ENCODE peak calls at places on chromosome 4, in four cellular contexts. One of them, this sample, is unnamed.

GRCh38 chr4:25002679-25003078 is 28.1 kb downstream of the LGI2 start:
- DNase-seq in GM12878: no peak
- DNase-seq in colonic mucosa: no peak
- DNase-seq in fibroblast of lung: peak; percentile 28
- DNase-seq in this sample: no peak

GRCh38 chr4:73053076-73053475 is 16.4 kb downstream of the COX18 start:
- DNase-seq in colonic mucosa: no peak
- DNase-seq in GM12878: no peak
- DNase-seq in fibroblast of lung: peak; percentile 21
- DNase-seq in this sample: no peak

GRCh38 chr4:96162631-96163030 is 322.7 kb downstream of the PDHA2 start:
- DNase-seq in colonic mucosa: no peak
- DNase-seq in fibroblast of lung: peak; percentile 69
- DNase-seq in GM12878: no peak
- DNase-seq in this sample: no peak

GRCh38 chr4:82708982-82709381 is 89.6 kb downstream of the SCD5 start:
- DNase-seq in fibroblast of lung: no peak
- DNase-seq in GM12878: no peak
- DNase-seq in colonic mucosa: no peak
- DNase-seq in this sample: no peak

GRCh38 chr4:13543648-13544555 is at the start of gene NKX3-2:
- DNase-seq in fibroblast of lung: peak; percentile 20
- DNase-seq in colonic mucosa: no peak
- DNase-seq in GM12878: no peak
- DNase-seq in this sample: no peak

GRCh38 chr4:82706349-82707000 is 92.1 kb downstream of the SCD5 start:
- DNase-seq in colonic mucosa: no peak
- DNase-seq in GM12878: no peak
- DNase-seq in fibroblast of lung: peak; percentile 50
- DNase-seq in this sample: no peak

GRCh38 chr4:150173420-150173819 is 95.2 kb downstream of the DCLK2 start:
- DNase-seq in GM12878: no peak
- DNase-seq in colonic mucosa: no peak
- DNase-seq in fibroblast of lung: peak; percentile 72
- DNase-seq in this sample: no peak

GRCh38 chr4:103032575-103032974 is 13.1 kb upstream of the SLC9B1 start:
- DNase-seq in colonic mucosa: no peak
- DNase-seq in GM12878: no peak
- DNase-seq in fibroblast of lung: peak; percentile 13
- DNase-seq in this sample: no peak

GRCh38 chr4:128684031-128684430 is 125.5 kb upstream of the JADE1 start:
- DNase-seq in colonic mucosa: no peak
- DNase-seq in GM12878: no peak
- DNase-seq in fibroblast of lung: no peak
- DNase-seq in this sample: no peak

GRCh38 chr4:40848981-40849380 is 99.2 kb downstream of the NSUN7 start:
- DNase-seq in colonic mucosa: no peak
- DNase-seq in GM12878: no peak
- DNase-seq in fibroblast of lung: peak; percentile 50
- DNase-seq in this sample: no peak

DNA sequence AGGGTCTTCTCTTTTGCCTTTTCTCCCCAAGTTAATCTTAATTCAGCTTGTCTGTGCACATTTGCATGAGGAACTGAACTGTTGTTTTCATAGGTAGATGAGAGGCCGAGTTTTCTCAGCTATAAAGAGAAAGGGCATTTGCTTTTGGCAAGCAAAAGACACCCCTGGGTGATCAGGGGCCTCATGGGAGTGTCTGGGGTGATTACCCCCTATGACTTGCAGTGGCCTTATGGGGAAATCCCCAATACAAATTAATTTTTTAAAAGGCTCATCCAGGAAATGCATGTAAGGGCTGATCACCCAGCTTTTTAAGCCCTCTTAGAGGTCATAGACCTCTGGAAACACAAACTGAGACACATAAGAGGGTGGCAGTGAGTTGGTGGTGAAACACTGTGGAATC is 56.4 kb upstream of the HMX1 start:
- DNase-seq in GM12878: no peak
- DNase-seq in fibroblast of lung: no peak
- DNase-seq in colonic mucosa: no peak
- DNase-seq in this sample: no peak
- H3K9me3 ChIP-seq in GM12878: no peaks in the 10 kb centered on the region
- H3K9me3 ChIP-seq in fibroblast of lung: no peaks in the 10 kb centered on the region
- H3K9me3 ChIP-seq in colonic mucosa: no peaks in the 10 kb centered on the region
- H3K9me3 ChIP-seq in this sample: no peaks in the 10 kb centered on the region

GRCh38 chr4:186708554-186708953 is 15.1 kb downstream of the FAT1 start:
- DNase-seq in fibroblast of lung: no peak
- DNase-seq in GM12878: no peak
- DNase-seq in colonic mucosa: peak; percentile 65
- DNase-seq in this sample: no peak
- H3K27ac ChIP-seq in fibroblast of lung: no peak overlapping the region
- H3K27ac ChIP-seq in GM12878: no peak overlapping the region
- H3K27ac ChIP-seq in colonic mucosa: peak overlapping the region; percentile 73
- H3K27ac ChIP-seq in this sample: no peak overlapping the region

GRCh38 chr4:17623451-17624001 is 9.1 kb downstream of the MED28 start:
- DNase-seq in colonic mucosa: no peak
- DNase-seq in fibroblast of lung: peak; percentile 43
- DNase-seq in GM12878: no peak
- DNase-seq in this sample: no peak

GRCh38 chr4:17614416-17615299 is at the start of gene MED28:
- DNase-seq in fibroblast of lung: peak; percentile 89
- DNase-seq in GM12878: peak; percentile 68
- DNase-seq in colonic mucosa: peak; percentile 97
- DNase-seq in this sample: peak; percentile 56

GRCh38 chr4:17616283-17616682 is 1.8 kb downstream of the MED28 start:
- DNase-seq in GM12878: no peak
- DNase-seq in fibroblast of lung: no peak
- DNase-seq in colonic mucosa: no peak
- DNase-seq in this sample: no peak

GRCh38 chr4:17619416-17620105 is 5.1 kb downstream of the MED28 start:
- DNase-seq in GM12878: no peak
- DNase-seq in colonic mucosa: no peak
- DNase-seq in fibroblast of lung: no peak
- DNase-seq in this sample: no peak

GRCh38 chr4:17618926-17619325 is 4.5 kb downstream of the MED28 start:
- DNase-seq in fibroblast of lung: no peak
- DNase-seq in colonic mucosa: no peak
- DNase-seq in GM12878: no peak
- DNase-seq in this sample: no peak
- H3K9ac ChIP-seq in fibroblast of lung: no peak overlapping the region
- H3K9ac ChIP-seq in colonic mucosa: no peak overlapping the region
- H3K9ac ChIP-seq in GM12878: no peak overlapping the region
- H3K9ac ChIP-seq in this sample: no peak overlapping the region

GRCh38 chr4:170202721-170203120 is 113.0 kb upstream of the AADAT start:
- DNase-seq in GM12878: no peak
- DNase-seq in fibroblast of lung: no peak
- DNase-seq in colonic mucosa: no peak
- DNase-seq in this sample: no peak
- H3K9me3 ChIP-seq in GM12878: no peaks in the 10 kb centered on the region
- H3K9me3 ChIP-seq in fibroblast of lung: no peaks in the 10 kb centered on the region
- H3K9me3 ChIP-seq in colonic mucosa: no peaks in the 10 kb centered on the region
- H3K9me3 ChIP-seq in this sample: no peaks in the 10 kb centered on the region